ENCODE peak calls at places on chromosomes 6 and 20, in seven cellular contexts. T, Q, O, F, Y, M and Z are unnamed samples.

GRCh38 chr20:62945771-62946339 is 6.7 kb upstream of the SLC17A9 start:
- DNase-seq in T (no peak), Q (no peak), O (no peak), F (no peak), Y (no peak), M (no peak), Z (no peak)

GRCh38 chr20:2695206-2695983 is 2.8 kb downstream of the EBF4 start:
- DNase-seq in T (no peak), Q (no peak), O (no peak), F (no peak), Y (no peak), M (no peak), Z (no peak)

GRCh38 chr20:51219544-51219943 is 196.6 kb upstream of the KCNG1 start:
- DNase-seq in T (no peak), Q (no peak), O (no peak), F (no peak), Y (no peak), M (no peak), Z (no peak)

GRCh38 chr6:52284131-52284459 is 447 bp downstream of the MCM3 start:
- DNase-seq in T (no peak), Q (no peak), O (no peak), F (no peak), Y (peak), M (no peak), Z (no peak)

GRCh38 chr6:74222768-74223321 is 526.8 kb downstream of the CD109 start:
- DNase-seq in T (no peak), Q (no peak), O (no peak), F (no peak), Y (no peak), M (no peak), Z (no peak)

GRCh38 chr6:95742895-95743294 is 165.6 kb downstream of the MANEA start:
- DNase-seq in T (no peak), Q (no peak), O (no peak), F (no peak), Y (no peak), M (no peak), Z (no peak)

GRCh38 chr6:135323202-135323668 is 142.1 kb downstream of the MYB start:
- DNase-seq in T (peak), Q (peak), O (no peak), F (no peak), Y (no peak), M (no peak), Z (no peak)

GRCh38 chr6:47446974-47447373 is 30.6 kb upstream of the CD2AP start:
- DNase-seq in T (no peak), Q (no peak), O (peak), F (no peak), Y (no peak), M (no peak), Z (no peak)

GRCh38 chr20:44056010-44056698 is 130.8 kb downstream of the JPH2 start:
- DNase-seq in T (no peak), Q (no peak), O (peak), F (peak), Y (peak), M (peak), Z (no peak)

GRCh38 chr6:149334201-149334600 is 16.7 kb downstream of the TAB2 start:
- DNase-seq in T (no peak), Q (no peak), O (peak), F (no peak), Y (peak), M (no peak), Z (peak)

GRCh38 chr6:169851641-169852503 is 100.5 kb downstream of the ERMARD start:
- DNase-seq in T (no peak), Q (no peak), O (peak), F (no peak), Y (no peak), M (peak), Z (peak)

GRCh38 chr6:169539176-169539897 is 162.5 kb downstream of the WDR27 start:
- DNase-seq in T (no peak), Q (no peak), O (peak), F (no peak), Y (no peak), M (peak), Z (no peak)

GRCh38 chr20:8662433-8662954 is 406.4 kb upstream of the PLCB4 start:
- DNase-seq in T (no peak), Q (no peak), O (no peak), F (no peak), Y (no peak), M (no peak), Z (no peak)

GRCh38 chr6:51350308-51350904 is 531.7 kb downstream of the TFAP2B start:
- DNase-seq in T (no peak), Q (no peak), O (no peak), F (no peak), Y (peak), M (no peak), Z (peak)

GRCh38 chr20:43727980-43728590 is 1.3 kb upstream of the GTSF1L start:
- DNase-seq in T (no peak), Q (no peak), O (no peak), F (no peak), Y (no peak), M (no peak), Z (no peak)

GRCh38 chr6:108897371-108897770 is 49.1 kb downstream of the ARMC2 start:
- DNase-seq in T (no peak), Q (no peak), O (peak), F (no peak), Y (peak), M (no peak), Z (no peak)

GRCh38 chr6:167893416-167893815 is 66.7 kb downstream of the AFDN start:
- DNase-seq in T (no peak), Q (no peak), O (no peak), F (no peak), Y (peak), M (no peak), Z (no peak)

GRCh38 chr6:38973178-38974057 is 75.2 kb upstream of the GLP1R start:
- DNase-seq in T (peak), Q (peak), O (peak), F (no peak), Y (peak), M (no peak), Z (peak)

GRCh38 chr6:1322725-1323219 is 10.9 kb downstream of the FOXQ1 start:
- DNase-seq in T (no peak), Q (no peak), O (no peak), F (no peak), Y (no peak), M (no peak), Z (no peak)

GRCh38 chr20:38728237-38728761 is 4.0 kb downstream of the SLC32A1 start:
- DNase-seq in T (peak), Q (no peak), O (no peak), F (no peak), Y (no peak), M (no peak), Z (no peak)

GRCh38 chr6:146916435-146917015 is 287.7 kb upstream of the STXBP5 start:
- DNase-seq in T (no peak), Q (no peak), O (no peak), F (no peak), Y (no peak), M (no peak), Z (no peak)

GRCh38 chr6:144330588-144330987 is 45.5 kb downstream of the UTRN start:
- DNase-seq in T (no peak), Q (no peak), O (no peak), F (no peak), Y (no peak), M (peak), Z (no peak)

GRCh38 chr6:84082693-84083265 is 49.2 kb downstream of the MRAP2 start:
- DNase-seq in T (no peak), Q (no peak), O (no peak), F (no peak), Y (no peak), M (no peak), Z (no peak)